ENCODE peak calls at places on chromosome 4, in five cellular contexts. H is GM12878, I is nephron progenitor cell, R is MCF 10A, W is stomach. X is an unnamed sample.

GRCh38 chr4:182531555-182532162 is 288.5 kb downstream of the TENM3 start:
- DNase-seq in H (no peak), I (no peak), R (no peak), W (no peak), X (no peak)

GRCh38 chr4:142396279-142396678 is 449.8 kb downstream of the INPP4B start:
- DNase-seq in H (no peak), I (no peak), R (peak; percentile 47), W (no peak), X (no peak)

GRCh38 chr4:10599574-10599973 is 85.0 kb downstream of the CLNK start:
- DNase-seq in H (no peak), I (no peak), R (no peak), W (no peak), X (no peak)

GRCh38 chr4:132275583-132276121 is 873.4 kb upstream of the PCDH10 start:
- DNase-seq in H (no peak), I (no peak), R (no peak), W (no peak), X (no peak)

GRCh38 chr4:47031713-47032404 is 492 bp downstream of the GABRB1 start:
- DNase-seq in H (no peak), I (peak; percentile 13), R (no peak), W (no peak), X (no peak)

GRCh38 chr4:32748498-32748897 is 2028.3 kb downstream of the PCDH7 start:
- DNase-seq in H (no peak), I (no peak), R (no peak), W (no peak), X (no peak)

GRCh38 chr4:141534985-141535384 is 101.4 kb upstream of the IL15 start:
- DNase-seq in H (no peak), I (no peak), R (no peak), W (no peak), X (no peak)

GRCh38 chr4:109465065-109465464 is 31.4 kb downstream of the SEC24B start:
- DNase-seq in H (no peak), I (no peak), R (peak; percentile 37), W (no peak), X (no peak)

GRCh38 chr4:24471623-24472510 is 112.5 kb downstream of the DHX15 start:
- DNase-seq in H (no peak), I (peak; percentile 38), R (no peak), W (no peak), X (no peak)

GRCh38 chr4:13168326-13168725 is 315.8 kb downstream of the RAB28 start:
- DNase-seq in H (no peak), I (no peak), R (no peak), W (no peak), X (no peak)

GRCh38 chr4:47475411-47475810 is 9.7 kb upstream of the ATP10D start:
- DNase-seq in H (no peak), I (no peak), R (no peak), W (no peak), X (no peak)

GRCh38 chr4:165055601-165056000 is 1.9 kb downstream of the TRIM75 start:
- DNase-seq in H (no peak), I (no peak), R (no peak), W (no peak), X (no peak)

GRCh38 chr4:165058676-165059075 is 5.0 kb downstream of the TRIM75 start:
- DNase-seq in H (no peak), I (no peak), R (no peak), W (no peak), X (no peak)

GRCh38 chr4:165060938-165061337 is 7.3 kb downstream of the TRIM75 start:
- DNase-seq in H (no peak), I (no peak), R (peak; percentile 18), W (no peak), X (no peak)
- TF ChIP-seq CTCF in H (peak; percentile 4), I (no peak), R (no peak), W (no peak), X (no peak)

GRCh38 chr4:4880492-4880891 is 21.0 kb downstream of the MSX1 start:
- DNase-seq in H (no peak), I (no peak), R (peak; percentile 14), W (no peak), X (no peak)
- TF ChIP-seq CTCF in H (peak; percentile 49), I (no peak), R (peak; percentile 46), W (no peak), X (no peak)

GRCh38 chr4:5381981-5382441 is 326.3 kb downstream of the EVC2 start:
- DNase-seq in H (no peak), I (no peak), R (peak; percentile 22), W (no peak), X (no peak)
- TF ChIP-seq CTCF in H (no peak), I (no peak), R (no peak), W (no peak), X (no peak)

GRCh38 chr4:125311503-125311902 is 3.3 kb upstream of the FAT4 start:
- DNase-seq in H (no peak), I (no peak), R (no peak), W (no peak), X (no peak)

GRCh38 chr4:125315571-125316390 is 1.0 kb downstream of the FAT4 start:
- DNase-seq in H (no peak), I (peak; percentile 71), R (peak; percentile 59), W (peak; percentile 31), X (no peak)

GRCh38 chr4:125313989-125314602 is 659 bp upstream of the FAT4 start:
- DNase-seq in H (no peak), I (peak; percentile 7), R (peak; percentile 21), W (no peak), X (no peak)

GRCh38 chr4:125314676-125315570 is at the start of gene FAT4:
- DNase-seq in H (no peak), I (peak; percentile 89), R (peak; percentile 95), W (peak; percentile 86), X (peak; percentile 26)

GRCh38 chr4:125313497-125313896 is 1.3 kb upstream of the FAT4 start:
- DNase-seq in H (no peak), I (peak; percentile 44), R (peak; percentile 91), W (no peak), X (no peak)
- TF ChIP-seq CTCF in H (peak; percentile 75), I (peak; percentile 82), R (peak; percentile 82), W (peak; percentile 72), X (no peak)

GRCh38 chr4:169925678-169926077 is 100.5 kb downstream of the MFAP3L start:
- DNase-seq in H (no peak), I (no peak), R (no peak), W (no peak), X (no peak)

GRCh38 chr4:169921237-169921636 is 105.0 kb downstream of the MFAP3L start:
- DNase-seq in H (no peak), I (no peak), R (no peak), W (no peak), X (no peak)

GRCh38 chr4:169927280-169927679 is 98.9 kb downstream of the MFAP3L start:
- DNase-seq in H (no peak), I (no peak), R (no peak), W (no peak), X (no peak)

GRCh38 chr4:169921732-169922131 is 104.5 kb downstream of the MFAP3L start:
- DNase-seq in H (no peak), I (no peak), R (no peak), W (no peak), X (no peak)

GRCh38 chr4:169922632-169923276 is 103.4 kb downstream of the MFAP3L start:
- DNase-seq in H (no peak), I (no peak), R (peak; percentile 76), W (no peak), X (no peak)
- TF ChIP-seq CTCF in H (no peak), I (no peak), R (no peak), W (no peak), X (no peak)

GRCh38 chr4:89657931-89658700 is 178.8 kb downstream of the SNCA start:
- DNase-seq in H (no peak), I (no peak), R (peak; percentile 53), W (no peak), X (no peak)
- TF ChIP-seq CTCF in H (peak; percentile 40), I (peak; percentile 8), R (peak; percentile 38), W (no peak), X (no peak)

X was measured in activated B cell treated with CpG ODN at 0.5 μM for 24 hours.